ENCODE peak calls at places on chromosomes 13 and 19, in five cellular contexts. One of them, this sample, is unnamed.
A peak's percentile ranks its signal among the peaks of the same experiment; 100 is the strongest.

GRCh38 chr13:51970251-51970793 is 40.9 kb downstream of the ATP7B start:
- DNase-seq in nephron progenitor cell: no peak
- DNase-seq in AG04450: no peak
- DNase-seq in mesothelial cell of epicardium: no peak
- DNase-seq in NCI-H2107: peak; percentile 6
- DNase-seq in this sample: no peak

GRCh38 chr19:8397746-8398721 is 7.9 kb downstream of the RAB11B start:
- DNase-seq in NCI-H2107: no peak
- DNase-seq in mesothelial cell of epicardium: no peak
- DNase-seq in AG04450: no peak
- DNase-seq in nephron progenitor cell: peak; percentile 58
- DNase-seq in this sample: no peak

GRCh38 chr19:38441660-38442348 is 8.3 kb downstream of the RYR1 start:
- DNase-seq in AG04450: no peak
- DNase-seq in NCI-H2107: no peak
- DNase-seq in nephron progenitor cell: peak; percentile 35
- DNase-seq in mesothelial cell of epicardium: no peak
- DNase-seq in this sample: no peak

GRCh38 chr13:23707674-23708073 is 137.5 kb downstream of the TNFRSF19 start:
- DNase-seq in AG04450: no peak
- DNase-seq in NCI-H2107: no peak
- DNase-seq in mesothelial cell of epicardium: no peak
- DNase-seq in nephron progenitor cell: no peak
- DNase-seq in this sample: no peak

GRCh38 chr13:40653558-40654318 is 12.7 kb downstream of the FOXO1 start:
- DNase-seq in mesothelial cell of epicardium: no peak
- DNase-seq in nephron progenitor cell: no peak
- DNase-seq in NCI-H2107: no peak
- DNase-seq in AG04450: no peak
- DNase-seq in this sample: no peak

GRCh38 chr13:43905435-43906031 is 25.8 kb downstream of the LACC1 start:
- DNase-seq in mesothelial cell of epicardium: no peak
- DNase-seq in nephron progenitor cell: peak; percentile 24
- DNase-seq in NCI-H2107: peak; percentile 34
- DNase-seq in AG04450: peak; percentile 48
- DNase-seq in this sample: peak; percentile 7

GRCh38 chr19:2259331-2259730 is 3.1 kb upstream of the JSRP1 start:
- DNase-seq in nephron progenitor cell: no peak
- DNase-seq in NCI-H2107: no peak
- DNase-seq in mesothelial cell of epicardium: no peak
- DNase-seq in AG04450: no peak
- DNase-seq in this sample: no peak

GRCh38 chr13:43784491-43784890 is 2.3 kb downstream of the ENOX1 start:
- DNase-seq in nephron progenitor cell: no peak
- DNase-seq in AG04450: no peak
- DNase-seq in NCI-H2107: no peak
- DNase-seq in mesothelial cell of epicardium: no peak
- DNase-seq in this sample: no peak

GRCh38 chr13:35621989-35622388 is 145.5 kb upstream of the MAB21L1 start:
- DNase-seq in mesothelial cell of epicardium: no peak
- DNase-seq in AG04450: no peak
- DNase-seq in nephron progenitor cell: no peak
- DNase-seq in NCI-H2107: no peak
- DNase-seq in this sample: no peak

GRCh38 chr13:27012482-27013197 is 159.0 kb downstream of the USP12 start:
- DNase-seq in nephron progenitor cell: no peak
- DNase-seq in AG04450: peak; percentile 34
- DNase-seq in mesothelial cell of epicardium: no peak
- DNase-seq in NCI-H2107: no peak
- DNase-seq in this sample: no peak

GRCh38 chr13:23671902-23672301 is 101.7 kb downstream of the TNFRSF19 start:
- DNase-seq in nephron progenitor cell: no peak
- DNase-seq in mesothelial cell of epicardium: no peak
- DNase-seq in AG04450: peak; percentile 81
- DNase-seq in NCI-H2107: no peak
- DNase-seq in this sample: no peak